ENCODE peak calls at places on chromosome 12, in four cellular contexts. E is breast epithelium, M is fibroblast of villous mesenchyme, Z is IMR-90. K is an unnamed sample.

GRCh38 chr12:29713729-29714128 is 70.0 kb downstream of the TMTC1 start:
- DNase-seq in E (no peak), M (no peak), Z (no peak), K (no peak)

GRCh38 chr12:120760349-120761245 is 35.0 kb downstream of the ACADS start:
- DNase-seq in M (no peak), E (no peak), Z (no peak), K (no peak)

GRCh38 chr12:52346596-52346995 is 20.7 kb downstream of the KRT85 start:
- DNase-seq in M (no peak), Z (no peak), E (no peak), K (no peak)

GRCh38 chr12:11171953-11172675 is 1.1 kb downstream of the SMIM10L1 start:
- DNase-seq in E (no peak), M (peak), Z (peak), K (peak)

GRCh38 chr12:106362971-106363370 is 5.4 kb downstream of the POLR3B start:
- DNase-seq in Z (no peak), E (no peak), M (no peak), K (no peak)

GRCh38 chr12:105721051-105721825 is 390.7 kb downstream of the C12orf75 start:
- DNase-seq in E (no peak), M (no peak), Z (no peak), K (peak)

GRCh38 chr12:113299619-113300237 is 35.2 kb downstream of the SLC8B1 start:
- DNase-seq in Z (peak), E (peak), M (peak), K (peak)

GRCh38 chr12:109773384-109774011 is 59.7 kb downstream of the TRPV4 start:
- DNase-seq in Z (no peak), E (no peak), M (no peak), K (no peak)

GRCh38 chr12:126093911-126094310 is 1028.7 kb downstream of the AACS start:
- DNase-seq in Z (no peak), M (peak), E (no peak), K (no peak)

GRCh38 chr12:71216725-71217579 is 59.2 kb upstream of the TSPAN8 start:
- DNase-seq in E (no peak), Z (peak), M (peak), K (peak)

GRCh38 chr12:182381-182883 is 31.5 kb downstream of the SLC6A12 start:
- DNase-seq in E (no peak), M (peak), Z (peak), K (peak)

GRCh38 chr12:106304001-106304421 is 1.5 kb downstream of the TCP11L2 start:
- DNase-seq in M (peak), E (no peak), Z (no peak), K (peak)

GRCh38 chr12:110922652-110923051 is 2.3 kb upstream of the MYL2 start:
- DNase-seq in M (no peak), E (no peak), Z (no peak), K (no peak)

GRCh38 chr12:56631790-56632700 is 1.9 kb upstream of the BAZ2A start:
- DNase-seq in M (peak), Z (peak), E (peak), K (no peak)

GRCh38 chr12:113239288-113239771 is 18.1 kb downstream of the TPCN1 start:
- DNase-seq in E (no peak), Z (no peak), M (no peak), K (no peak)

GRCh38 chr12:111256629-111257434 is 112.1 kb downstream of the PHETA1 start:
- DNase-seq in Z (no peak), M (no peak), E (no peak), K (no peak)

GRCh38 chr12:54560374-54560858 is 11.0 kb downstream of the PDE1B start:
- DNase-seq in Z (peak), E (peak), M (peak), K (peak)

GRCh38 chr12:119712721-119713120 is 44.8 kb downstream of the PRKAB1 start:
- DNase-seq in E (no peak), Z (no peak), M (no peak), K (no peak)

GRCh38 chr12:6407206-6407954 is 23.4 kb downstream of the LTBR start:
- DNase-seq in M (no peak), Z (no peak), E (no peak), K (no peak)

GRCh38 chr12:121238604-121239334 is 28.8 kb downstream of the P2RX4 start:
- DNase-seq in Z (no peak), E (no peak), M (no peak), K (no peak)

GRCh38 chr12:30624009-30624408 is 71.7 kb downstream of the IPO8 start:
- DNase-seq in M (no peak), Z (no peak), E (no peak), K (no peak)

GRCh38 chr12:107568718-107569117 is 116.9 kb upstream of the PWP1 start:
- DNase-seq in E (no peak), Z (peak), M (no peak), K (peak)

GRCh38 chr12:57005980-57006808 is at the start of gene ZBTB39:
- DNase-seq in Z (peak), E (peak), M (peak), K (peak)

GRCh38 chr12:47735649-47736048 is 10.4 kb upstream of the ENDOU start:
- DNase-seq in Z (no peak), E (no peak), M (no peak), K (no peak)

GRCh38 chr12:24911284-24911791 is 37.6 kb downstream of the BCAT1 start:
- DNase-seq in M (peak), Z (peak), E (no peak), K (peak)

GRCh38 chr12:10673660-10674384 is at the start of gene STYK1:
- DNase-seq in Z (peak), M (peak), E (peak), K (peak)

GRCh38 chr12:7695159-7695930 is at the start of gene GDF3:
- DNase-seq in Z (no peak), E (no peak), M (no peak), K (peak)

GRCh38 chr12:114990396-114990795 is 306.4 kb upstream of the TBX3 start:
- DNase-seq in E (no peak), M (no peak), Z (no peak), K (no peak)

DNA sequence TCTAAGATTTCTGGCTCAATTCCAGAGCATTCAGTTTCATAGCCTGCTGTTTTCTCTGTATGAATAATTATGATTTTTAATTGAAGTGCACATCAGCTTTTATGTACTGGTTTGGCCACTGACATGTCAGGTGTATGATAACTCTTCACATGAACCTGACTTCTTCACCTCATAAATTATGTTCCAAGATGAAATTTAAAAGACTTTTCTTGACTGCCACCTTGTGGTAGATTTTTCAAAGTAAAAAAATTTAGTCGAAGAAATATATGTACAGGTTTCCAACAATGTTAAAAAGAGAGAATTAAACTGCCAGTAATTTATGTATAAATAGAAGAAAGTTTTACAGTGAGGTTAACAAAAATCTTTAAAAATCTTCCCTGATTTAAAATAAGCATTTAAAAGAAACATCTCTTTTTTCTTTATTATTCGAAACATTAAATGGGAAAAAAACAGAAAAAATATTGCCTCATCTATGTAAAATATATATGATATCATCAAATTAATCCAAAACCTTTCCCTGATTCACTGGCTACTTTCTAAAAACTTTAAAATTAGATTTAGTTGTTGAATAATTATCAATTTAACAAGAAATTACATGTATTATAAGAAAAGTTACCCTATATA is 124.9 kb upstream of the ATXN7L3B start:
- DNase-seq in M (peak), E (no peak), Z (peak), K (peak)
- TF ChIP-seq CTCF in M (peak), E (peak), Z (peak), K (peak)

GRCh38 chr12:69602954-69603353 is 7.8 kb downstream of the LRRC10 start:
- DNase-seq in E (no peak), Z (no peak), M (no peak), K (no peak)
- TF ChIP-seq CTCF in E (no peak), Z (no peak), M (no peak), K (no peak)

DNA sequence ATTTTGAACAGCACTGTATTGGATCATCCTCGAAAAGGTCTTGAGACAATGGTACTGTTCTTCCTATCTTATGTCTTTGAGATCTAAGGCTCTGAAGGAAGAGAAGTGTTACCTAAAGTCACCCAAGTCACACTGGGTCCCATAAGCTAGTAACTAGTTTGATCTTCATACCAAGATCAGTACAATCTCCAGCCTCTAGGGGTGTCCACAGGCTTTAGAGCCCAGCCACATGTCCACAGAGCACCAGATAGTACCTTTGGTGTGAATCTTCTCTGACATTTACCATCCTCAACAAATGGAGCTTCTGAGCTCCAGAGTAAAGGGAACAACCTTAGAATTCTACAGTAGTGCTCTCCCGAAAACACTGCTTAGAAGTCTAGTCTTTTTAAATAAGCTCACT is 78.7 kb downstream of the KSR2 start:
- DNase-seq in E (no peak), M (no peak), Z (no peak), K (no peak)
- TF ChIP-seq CTCF in E (no peak), M (no peak), Z (no peak), K (no peak)

DNA sequence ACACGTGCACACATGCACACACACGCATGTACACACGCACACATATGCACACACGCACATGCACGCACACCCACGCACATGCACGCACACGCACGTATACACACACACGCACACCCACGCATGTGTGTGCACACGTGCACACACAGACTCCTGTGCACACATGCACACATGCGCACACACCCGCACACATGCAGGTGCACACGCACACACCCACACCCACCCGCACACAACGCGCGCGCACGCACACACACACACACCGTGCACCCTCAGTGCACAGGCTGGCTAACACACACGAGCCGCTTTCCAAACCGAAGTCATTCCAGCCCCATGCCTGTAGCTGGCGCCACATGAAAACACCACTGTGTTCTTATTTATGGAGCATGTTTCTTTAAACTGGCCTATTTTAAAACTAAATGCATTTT is 45.3 kb downstream of the GALNT9 start:
- DNase-seq in Z (peak), E (no peak), M (peak), K (peak)
- TF ChIP-seq CTCF in Z (peak), E (no peak), M (peak), K (peak)

DNA sequence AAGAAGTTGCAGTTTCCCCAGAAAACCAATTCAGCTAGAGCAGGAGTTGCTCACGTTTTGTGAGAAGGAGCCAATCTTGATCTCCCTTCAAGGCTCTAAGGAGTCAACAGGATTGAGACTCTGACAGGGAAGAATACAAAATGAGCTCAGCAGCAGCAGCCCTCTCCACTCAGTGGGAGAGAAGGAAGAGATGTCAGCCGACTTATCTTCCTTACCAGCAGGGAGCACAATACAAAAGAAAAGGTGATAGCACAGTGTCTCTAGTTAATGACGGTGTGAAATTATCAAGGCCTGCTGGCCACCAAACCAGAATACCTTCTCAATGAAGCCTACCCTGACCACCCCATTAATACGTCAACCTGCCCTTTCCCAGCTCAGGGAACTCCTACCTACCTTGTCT is 223.6 kb upstream of the TMPO start:
- DNase-seq in E (no peak), M (no peak), Z (no peak), K (no peak)
- TF ChIP-seq CTCF in E (no peak), M (no peak), Z (no peak), K (no peak)

GRCh38 chr12:3679831-3680230 is 73.1 kb downstream of the CRACR2A start:
- DNase-seq in Z (no peak), M (no peak), E (no peak), K (no peak)

GRCh38 chr12:3683670-3684069 is 69.2 kb downstream of the CRACR2A start:
- DNase-seq in M (peak), E (no peak), Z (peak), K (peak)

GRCh38 chr12:3677609-3678008 is 75.3 kb downstream of the CRACR2A start:
- DNase-seq in Z (no peak), M (no peak), E (no peak), K (no peak)

GRCh38 chr12:3681595-3681921 is 71.4 kb downstream of the CRACR2A start:
- DNase-seq in Z (no peak), M (no peak), E (no peak), K (no peak)

GRCh38 chr12:3680919-3681594 is 71.9 kb downstream of the CRACR2A start:
- DNase-seq in M (peak), Z (no peak), E (no peak), K (peak)
- TF ChIP-seq CTCF in M (peak), Z (no peak), E (no peak), K (no peak)

GRCh38 chr12:131836193-131836592 is 8.0 kb downstream of the MMP17 start:
- DNase-seq in Z (peak), M (peak), E (no peak), K (no peak)
- TF ChIP-seq CTCF in Z (peak), M (peak), E (no peak), K (peak)

GRCh38 chr12:85948340-85948739 is 74.2 kb downstream of the NTS start:
- DNase-seq in M (peak), Z (no peak), E (no peak), K (no peak)

GRCh38 chr12:85947286-85947685 is 73.2 kb downstream of the NTS start:
- DNase-seq in Z (no peak), E (no peak), M (no peak), K (no peak)

GRCh38 chr12:85949253-85949652 is 75.2 kb downstream of the NTS start:
- DNase-seq in M (no peak), E (no peak), Z (no peak), K (no peak)

GRCh38 chr12:85955127-85955526 is 81.0 kb downstream of the NTS start:
- DNase-seq in Z (no peak), E (no peak), M (peak), K (no peak)

DNA sequence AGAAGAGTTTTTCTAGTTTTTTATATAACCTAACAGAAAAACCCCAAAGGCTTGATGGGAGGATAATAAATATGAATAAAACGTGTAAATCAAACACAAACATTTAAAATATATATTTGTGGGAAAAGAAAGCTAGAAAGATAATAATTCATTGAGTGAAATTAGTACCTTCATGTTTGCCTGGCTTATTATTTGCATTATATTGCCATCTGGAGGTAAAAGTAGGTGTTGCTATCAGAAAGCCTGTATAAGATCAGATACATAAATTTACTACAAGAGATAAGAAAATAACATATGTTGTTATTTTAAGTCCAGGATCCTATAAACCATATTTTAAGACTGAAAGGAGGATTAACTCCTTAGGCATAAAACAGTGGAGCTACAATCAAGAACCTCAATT is 77.7 kb downstream of the NTS start:
- DNase-seq in E (no peak), M (peak), Z (peak), K (no peak)
- TF ChIP-seq CTCF in E (no peak), M (peak), Z (peak), K (peak)

K was measured in AG10803.